ENCODE peak calls at places on chromosomes 1 and 21, in four cellular contexts. F is activated T-cell treated with anti-CD3 and anti-CD28 coated beads, Interleukin-2, amount 50 U/mL, for 48 hours; Y is SW480; H is IMR-90. O is an unnamed sample.

GRCh38 chr1:10388387-10388715 is 10.5 kb upstream of the PGD start:
- DNase-seq in F (no peak), Y (no peak), H (no peak), O (no peak)

GRCh38 chr1:109478806-109479205 is 4.9 kb upstream of the ATXN7L2 start:
- DNase-seq in F (peak), Y (peak), H (no peak), O (no peak)

GRCh38 chr1:235511470-235512240 is 7.4 kb upstream of the B3GALNT2 start:
- DNase-seq in F (no peak), Y (no peak), H (peak), O (no peak)

GRCh38 chr1:174660476-174660875 is 212.7 kb downstream of the GPR52 start:
- DNase-seq in F (no peak), Y (no peak), H (no peak), O (no peak)

GRCh38 chr21:23644768-23645167 is 1962.5 kb downstream of the MRPL39 start:
- DNase-seq in F (no peak), Y (no peak), H (no peak), O (no peak)

GRCh38 chr1:98653186-98653585 is 8.3 kb upstream of the SNX7 start:
- DNase-seq in F (no peak), Y (no peak), H (peak), O (no peak)

GRCh38 chr21:34836103-34836932 is 167.5 kb downstream of the CLIC6 start:
- DNase-seq in F (peak), Y (no peak), H (peak), O (no peak)

GRCh38 chr1:179550753-179551682 is 24.7 kb downstream of the NPHS2 start:
- DNase-seq in F (no peak), Y (peak), H (peak), O (peak)

GRCh38 chr1:82398357-82398756 is 597.6 kb downstream of the ADGRL2 start:
- DNase-seq in F (no peak), Y (no peak), H (no peak), O (no peak)

GRCh38 chr21:46599251-46599572 is 5.7 kb downstream of the S100B start:
- DNase-seq in F (no peak), Y (peak), H (peak), O (no peak)

GRCh38 chr1:115727706-115728249 is 40.7 kb downstream of the CASQ2 start:
- DNase-seq in F (no peak), Y (peak), H (peak), O (peak)

GRCh38 chr1:192809286-192810252 is 730 bp downstream of the RGS2 start:
- DNase-seq in F (peak), Y (no peak), H (peak), O (no peak)

GRCh38 chr1:14302025-14302424 is 296.5 kb upstream of the KAZN start:
- DNase-seq in F (no peak), Y (no peak), H (no peak), O (no peak)

GRCh38 chr1:160205974-160206369 is 788 bp downstream of the PEA15 start:
- DNase-seq in F (peak), Y (peak), H (peak), O (no peak)

GRCh38 chr1:159779403-159779851 is 1.3 kb upstream of the DUSP23 start:
- DNase-seq in F (no peak), Y (no peak), H (peak), O (no peak)

O was measured in SK-N-MC.